ENCODE peak calls at places on chromosomes 5 and 9, in ten cellular contexts. One of them, this sample, is unnamed.

GRCh38 chr9:111601237-111602018 is 2.0 kb upstream of the PTGR1 start:
- DNase-seq in body of pancreas: no peak
- DNase-seq in left lung: no peak
- DNase-seq in A673: no peak
- DNase-seq in lung: no peak
- DNase-seq in Peyer's patch: no peak
- DNase-seq in fibroblast of the aortic adventitia: peak
- DNase-seq in transverse colon: no peak
- DNase-seq in K562: peak
- DNase-seq in BJ: no peak
- DNase-seq in this sample: no peak

GRCh38 chr5:176661676-176662075 is 14.4 kb downstream of the TSPAN17 start:
- DNase-seq in left lung: no peak
- DNase-seq in BJ: no peak
- DNase-seq in Peyer's patch: no peak
- DNase-seq in transverse colon: no peak
- DNase-seq in K562: no peak
- DNase-seq in body of pancreas: no peak
- DNase-seq in lung: no peak
- DNase-seq in A673: no peak
- DNase-seq in fibroblast of the aortic adventitia: no peak
- DNase-seq in this sample: no peak

GRCh38 chr5:6962256-6962655 is 249.0 kb downstream of the TENT4A start:
- DNase-seq in lung: no peak
- DNase-seq in fibroblast of the aortic adventitia: no peak
- DNase-seq in Peyer's patch: no peak
- DNase-seq in BJ: no peak
- DNase-seq in left lung: no peak
- DNase-seq in A673: no peak
- DNase-seq in K562: no peak
- DNase-seq in transverse colon: no peak
- DNase-seq in body of pancreas: no peak
- DNase-seq in this sample: no peak

GRCh38 chr9:115107701-115108100 is 10.3 kb downstream of the TNC start:
- DNase-seq in lung: no peak
- DNase-seq in A673: no peak
- DNase-seq in K562: no peak
- DNase-seq in left lung: no peak
- DNase-seq in Peyer's patch: no peak
- DNase-seq in body of pancreas: peak
- DNase-seq in BJ: no peak
- DNase-seq in fibroblast of the aortic adventitia: no peak
- DNase-seq in transverse colon: no peak
- DNase-seq in this sample: no peak

GRCh38 chr5:1321576-1321975 is 23.3 kb downstream of the CLPTM1L start:
- DNase-seq in BJ: no peak
- DNase-seq in lung: no peak
- DNase-seq in K562: no peak
- DNase-seq in fibroblast of the aortic adventitia: no peak
- DNase-seq in Peyer's patch: no peak
- DNase-seq in transverse colon: no peak
- DNase-seq in body of pancreas: no peak
- DNase-seq in A673: no peak
- DNase-seq in left lung: no peak
- DNase-seq in this sample: no peak

GRCh38 chr5:113989278-113989912 is 372.5 kb upstream of the KCNN2 start:
- DNase-seq in BJ: no peak
- DNase-seq in K562: no peak
- DNase-seq in A673: no peak
- DNase-seq in Peyer's patch: no peak
- DNase-seq in lung: no peak
- DNase-seq in body of pancreas: no peak
- DNase-seq in transverse colon: no peak
- DNase-seq in fibroblast of the aortic adventitia: no peak
- DNase-seq in left lung: no peak
- DNase-seq in this sample: no peak

GRCh38 chr9:89640391-89640790 is 35.6 kb downstream of the GADD45G start:
- DNase-seq in A673: no peak
- DNase-seq in transverse colon: no peak
- DNase-seq in Peyer's patch: no peak
- DNase-seq in K562: no peak
- DNase-seq in lung: no peak
- DNase-seq in left lung: no peak
- DNase-seq in body of pancreas: peak
- DNase-seq in BJ: no peak
- DNase-seq in fibroblast of the aortic adventitia: no peak
- DNase-seq in this sample: no peak

GRCh38 chr9:38043931-38044623 is 24.9 kb downstream of the SHB start:
- DNase-seq in BJ: no peak
- DNase-seq in left lung: no peak
- DNase-seq in A673: no peak
- DNase-seq in lung: no peak
- DNase-seq in Peyer's patch: no peak
- DNase-seq in body of pancreas: peak
- DNase-seq in K562: no peak
- DNase-seq in transverse colon: no peak
- DNase-seq in fibroblast of the aortic adventitia: no peak
- DNase-seq in this sample: no peak

GRCh38 chr5:138065102-138065501 is 18.7 kb upstream of the WNT8A start:
- DNase-seq in A673: no peak
- DNase-seq in left lung: no peak
- DNase-seq in BJ: no peak
- DNase-seq in fibroblast of the aortic adventitia: no peak
- DNase-seq in transverse colon: no peak
- DNase-seq in K562: peak
- DNase-seq in Peyer's patch: no peak
- DNase-seq in body of pancreas: no peak
- DNase-seq in lung: no peak
- DNase-seq in this sample: no peak

GRCh38 chr9:14427419-14427818 is 113.5 kb upstream of the NFIB start:
- DNase-seq in fibroblast of the aortic adventitia: no peak
- DNase-seq in body of pancreas: no peak
- DNase-seq in A673: no peak
- DNase-seq in K562: no peak
- DNase-seq in Peyer's patch: no peak
- DNase-seq in BJ: no peak
- DNase-seq in transverse colon: no peak
- DNase-seq in lung: no peak
- DNase-seq in left lung: no peak
- DNase-seq in this sample: no peak

GRCh38 chr5:167899490-167899889 is 392.0 kb upstream of the WWC1 start:
- DNase-seq in A673: peak
- DNase-seq in K562: no peak
- DNase-seq in body of pancreas: no peak
- DNase-seq in lung: no peak
- DNase-seq in BJ: no peak
- DNase-seq in Peyer's patch: no peak
- DNase-seq in transverse colon: no peak
- DNase-seq in left lung: no peak
- DNase-seq in fibroblast of the aortic adventitia: no peak
- DNase-seq in this sample: peak

GRCh38 chr5:93164690-93165089 is 416.3 kb downstream of the NR2F1-AS1 start:
- DNase-seq in BJ: peak
- DNase-seq in lung: no peak
- DNase-seq in K562: no peak
- DNase-seq in transverse colon: peak
- DNase-seq in A673: peak
- DNase-seq in body of pancreas: peak
- DNase-seq in fibroblast of the aortic adventitia: peak
- DNase-seq in left lung: no peak
- DNase-seq in Peyer's patch: no peak
- DNase-seq in this sample: peak

GRCh38 chr5:7488734-7489133 is 92.8 kb downstream of the ADCY2 start:
- DNase-seq in Peyer's patch: no peak
- DNase-seq in fibroblast of the aortic adventitia: no peak
- DNase-seq in transverse colon: no peak
- DNase-seq in lung: no peak
- DNase-seq in body of pancreas: no peak
- DNase-seq in left lung: no peak
- DNase-seq in A673: no peak
- DNase-seq in BJ: no peak
- DNase-seq in K562: no peak
- DNase-seq in this sample: no peak

GRCh38 chr5:66498791-66499207 is 97.4 kb upstream of the MAST4 start:
- DNase-seq in transverse colon: no peak
- DNase-seq in K562: peak
- DNase-seq in A673: peak
- DNase-seq in Peyer's patch: no peak
- DNase-seq in lung: no peak
- DNase-seq in fibroblast of the aortic adventitia: peak
- DNase-seq in BJ: no peak
- DNase-seq in body of pancreas: no peak
- DNase-seq in left lung: no peak
- DNase-seq in this sample: no peak

GRCh38 chr5:113182658-113183344 is 206.2 kb downstream of the DCP2 start:
- DNase-seq in BJ: no peak
- DNase-seq in transverse colon: no peak
- DNase-seq in lung: no peak
- DNase-seq in left lung: no peak
- DNase-seq in Peyer's patch: no peak
- DNase-seq in fibroblast of the aortic adventitia: no peak
- DNase-seq in A673: no peak
- DNase-seq in K562: no peak
- DNase-seq in body of pancreas: no peak
- DNase-seq in this sample: no peak

GRCh38 chr5:141855265-141856029 is 22.8 kb downstream of the PCDH1 start:
- DNase-seq in A673: no peak
- DNase-seq in Peyer's patch: no peak
- DNase-seq in left lung: no peak
- DNase-seq in lung: no peak
- DNase-seq in transverse colon: no peak
- DNase-seq in body of pancreas: peak
- DNase-seq in BJ: no peak
- DNase-seq in K562: no peak
- DNase-seq in fibroblast of the aortic adventitia: no peak
- DNase-seq in this sample: no peak

GRCh38 chr5:110548171-110548570 is 178.3 kb downstream of the TMEM232 start:
- DNase-seq in body of pancreas: no peak
- DNase-seq in K562: no peak
- DNase-seq in lung: no peak
- DNase-seq in transverse colon: no peak
- DNase-seq in BJ: no peak
- DNase-seq in left lung: no peak
- DNase-seq in Peyer's patch: no peak
- DNase-seq in A673: no peak
- DNase-seq in fibroblast of the aortic adventitia: no peak
- DNase-seq in this sample: no peak

GRCh38 chr5:157510682-157511081 is 50.7 kb downstream of the NIPAL4 start:
- DNase-seq in transverse colon: no peak
- DNase-seq in fibroblast of the aortic adventitia: no peak
- DNase-seq in BJ: no peak
- DNase-seq in A673: no peak
- DNase-seq in Peyer's patch: no peak
- DNase-seq in body of pancreas: no peak
- DNase-seq in left lung: no peak
- DNase-seq in lung: no peak
- DNase-seq in K562: no peak
- DNase-seq in this sample: no peak

GRCh38 chr9:84711936-84712335 is 42.4 kb downstream of the NTRK2 start:
- DNase-seq in body of pancreas: peak
- DNase-seq in left lung: no peak
- DNase-seq in Peyer's patch: no peak
- DNase-seq in BJ: peak
- DNase-seq in fibroblast of the aortic adventitia: no peak
- DNase-seq in K562: no peak
- DNase-seq in lung: no peak
- DNase-seq in A673: no peak
- DNase-seq in transverse colon: peak
- DNase-seq in this sample: no peak

GRCh38 chr5:32710335-32710858 is 724 bp upstream of the NPR3 start:
- DNase-seq in A673: no peak
- DNase-seq in body of pancreas: no peak
- DNase-seq in lung: no peak
- DNase-seq in fibroblast of the aortic adventitia: no peak
- DNase-seq in left lung: peak
- DNase-seq in Peyer's patch: no peak
- DNase-seq in BJ: no peak
- DNase-seq in transverse colon: peak
- DNase-seq in K562: no peak
- DNase-seq in this sample: no peak

GRCh38 chr9:35508069-35508468 is 18.2 kb downstream of the RUSC2 start:
- DNase-seq in fibroblast of the aortic adventitia: no peak
- DNase-seq in Peyer's patch: no peak
- DNase-seq in lung: no peak
- DNase-seq in BJ: no peak
- DNase-seq in body of pancreas: no peak
- DNase-seq in K562: no peak
- DNase-seq in transverse colon: no peak
- DNase-seq in left lung: no peak
- DNase-seq in A673: no peak
- DNase-seq in this sample: no peak

GRCh38 chr9:99906403-99907207 is at the start of gene STX17:
- DNase-seq in body of pancreas: peak
- DNase-seq in transverse colon: peak
- DNase-seq in Peyer's patch: peak
- DNase-seq in fibroblast of the aortic adventitia: peak
- DNase-seq in K562: peak
- DNase-seq in lung: peak
- DNase-seq in A673: peak
- DNase-seq in left lung: peak
- DNase-seq in BJ: peak
- DNase-seq in this sample: peak
- TF ChIP-seq CTCF in body of pancreas: peak
- TF ChIP-seq CTCF in transverse colon: no peak
- TF ChIP-seq CTCF in Peyer's patch: no peak
- TF ChIP-seq CTCF in fibroblast of the aortic adventitia: no peak
- TF ChIP-seq CTCF in K562: no peak
- TF ChIP-seq CTCF in lung: no peak
- TF ChIP-seq CTCF in A673: no peak
- TF ChIP-seq CTCF in left lung: no peak
- TF ChIP-seq CTCF in BJ: peak
- TF ChIP-seq CTCF in this sample: no peak

GRCh38 chr9:68975644-68976043 is 38.3 kb downstream of the PRKACG start:
- DNase-seq in body of pancreas: no peak
- DNase-seq in transverse colon: no peak
- DNase-seq in lung: no peak
- DNase-seq in A673: no peak
- DNase-seq in K562: no peak
- DNase-seq in Peyer's patch: no peak
- DNase-seq in BJ: no peak
- DNase-seq in left lung: no peak
- DNase-seq in fibroblast of the aortic adventitia: no peak
- DNase-seq in this sample: no peak
- H3K4me3 ChIP-seq in body of pancreas: no peak
- H3K4me3 ChIP-seq in transverse colon: peak
- H3K4me3 ChIP-seq in lung: peak
- H3K4me3 ChIP-seq in A673: no peak
- H3K4me3 ChIP-seq in K562: no peak
- H3K4me3 ChIP-seq in Peyer's patch: no peak
- H3K4me3 ChIP-seq in BJ: no peak
- H3K4me3 ChIP-seq in left lung: no peak
- H3K4me3 ChIP-seq in fibroblast of the aortic adventitia: no peak
- H3K4me3 ChIP-seq in this sample: no peak

GRCh38 chr9:134455951-134456739 is 129.9 kb downstream of the RXRA start:
- DNase-seq in lung: peak
- DNase-seq in BJ: peak
- DNase-seq in fibroblast of the aortic adventitia: peak
- DNase-seq in A673: peak
- DNase-seq in Peyer's patch: peak
- DNase-seq in body of pancreas: peak
- DNase-seq in transverse colon: peak
- DNase-seq in K562: peak
- DNase-seq in left lung: peak
- DNase-seq in this sample: no peak
- TF ChIP-seq CTCF in lung: no peak
- TF ChIP-seq CTCF in BJ: no peak
- TF ChIP-seq CTCF in fibroblast of the aortic adventitia: peak
- TF ChIP-seq CTCF in A673: no peak
- TF ChIP-seq CTCF in Peyer's patch: no peak
- TF ChIP-seq CTCF in body of pancreas: no peak
- TF ChIP-seq CTCF in transverse colon: no peak
- TF ChIP-seq CTCF in K562: no peak
- TF ChIP-seq CTCF in left lung: peak
- TF ChIP-seq CTCF in this sample: no peak

GRCh38 chr5:95870105-95870672 is 47.7 kb upstream of the GLRX start:
- DNase-seq in K562: no peak
- DNase-seq in fibroblast of the aortic adventitia: peak
- DNase-seq in transverse colon: no peak
- DNase-seq in Peyer's patch: no peak
- DNase-seq in left lung: no peak
- DNase-seq in BJ: no peak
- DNase-seq in body of pancreas: no peak
- DNase-seq in A673: no peak
- DNase-seq in lung: no peak
- DNase-seq in this sample: no peak
- H3K4me3 ChIP-seq in K562: no peak
- H3K4me3 ChIP-seq in fibroblast of the aortic adventitia: no peak
- H3K4me3 ChIP-seq in transverse colon: no peak
- H3K4me3 ChIP-seq in Peyer's patch: no peak
- H3K4me3 ChIP-seq in left lung: no peak
- H3K4me3 ChIP-seq in BJ: no peak
- H3K4me3 ChIP-seq in body of pancreas: no peak
- H3K4me3 ChIP-seq in A673: no peak
- H3K4me3 ChIP-seq in lung: no peak
- H3K4me3 ChIP-seq in this sample: no peak